ENCODE peak calls at places on chromosomes 3 and 15, in six cellular contexts. L is neural progenitor cell, G is lower leg skin, Y is A549, B is natural killer cell, H is H1. F is an unnamed sample.

GRCh38 chr15:78059110-78059839 is 18.2 kb downstream of the TBC1D2B start:
- DNase-seq in L (no peak), G (no peak), Y (no peak), B (no peak), H (no peak), F (no peak)

GRCh38 chr3:187242900-187243299 is 45.6 kb downstream of the RTP1 start:
- DNase-seq in L (no peak), G (no peak), Y (no peak), B (no peak), H (no peak), F (no peak)

GRCh38 chr3:57087361-57088092 is 27.1 kb downstream of the SPATA12 start:
- DNase-seq in L (no peak), G (no peak), Y (no peak), B (no peak), H (no peak), F (no peak)

GRCh38 chr15:101692799-101693198 is 31.5 kb downstream of the TARS3 start:
- DNase-seq in L (no peak), G (peak; percentile 23), Y (no peak), B (no peak), H (no peak), F (no peak)

GRCh38 chr3:148950806-148951205 is 40.5 kb upstream of the GYG1 start:
- DNase-seq in L (no peak), G (no peak), Y (peak; percentile 33), B (no peak), H (no peak), F (no peak)

GRCh38 chr3:125381314-125381713 is 6.2 kb upstream of the ZNF148 start:
- DNase-seq in L (no peak), G (no peak), Y (no peak), B (no peak), H (no peak), F (no peak)

GRCh38 chr3:59573911-59574310 is 524.1 kb upstream of the CFAP20DC start:
- DNase-seq in L (no peak), G (peak; percentile 70), Y (peak; percentile 22), B (no peak), H (no peak), F (no peak)

GRCh38 chr15:50148362-50148963 is 29.4 kb upstream of the ATP8B4 start:
- DNase-seq in L (peak; percentile 88), G (no peak), Y (peak; percentile 91), B (no peak), H (no peak), F (no peak)

GRCh38 chr3:169813757-169814517 is 1.2 kb upstream of the LRRC34 start:
- DNase-seq in L (peak; percentile 41), G (no peak), Y (peak; percentile 42), B (peak; percentile 45), H (peak; percentile 68), F (no peak)

GRCh38 chr15:33907326-33907725 is 61.0 kb upstream of the CHRM5 start:
- DNase-seq in L (no peak), G (no peak), Y (no peak), B (no peak), H (no peak), F (no peak)

GRCh38 chr3:183825380-183826161 is at the start of gene MAP6D1:
- DNase-seq in L (peak; percentile 90), G (no peak), Y (peak; percentile 52), B (peak; percentile 22), H (peak; percentile 85), F (peak; percentile 90)

GRCh38 chr3:187639912-187640822 is 30.0 kb downstream of the SST start:
- DNase-seq in L (no peak), G (no peak), Y (no peak), B (no peak), H (no peak), F (no peak)

GRCh38 chr3:104069114-104069513 is 1297.6 kb upstream of the ALCAM start:
- DNase-seq in L (no peak), G (no peak), Y (no peak), B (no peak), H (no peak), F (no peak)

GRCh38 chr3:17420668-17421067 is 321.8 kb downstream of the TBC1D5 start:
- DNase-seq in L (no peak), G (no peak), Y (peak; percentile 43), B (no peak), H (no peak), F (no peak)

GRCh38 chr15:56102401-56102800 is 109.0 kb upstream of the NEDD4 start:
- DNase-seq in L (no peak), G (no peak), Y (no peak), B (no peak), H (no peak), F (no peak)

GRCh38 chr3:14336414-14337285 is 65.8 kb upstream of the SLC6A6 start:
- DNase-seq in L (no peak), G (no peak), Y (no peak), B (no peak), H (no peak), F (no peak)

GRCh38 chr3:191275751-191276150 is 53.4 kb upstream of the CCDC50 start:
- DNase-seq in L (no peak), G (no peak), Y (no peak), B (no peak), H (no peak), F (no peak)

GRCh38 chr15:64634576-64635485 is 140.6 kb downstream of the RBPMS2 start:
- DNase-seq in L (peak; percentile 78), G (no peak), Y (peak; percentile 59), B (no peak), H (peak; percentile 50), F (no peak)

GRCh38 chr3:152556731-152557254 is 278.1 kb upstream of the P2RY1 start:
- DNase-seq in L (no peak), G (no peak), Y (peak; percentile 24), B (no peak), H (no peak), F (no peak)

GRCh38 chr3:54866221-54866620 is 61.6 kb downstream of the LRTM1 start:
- DNase-seq in L (no peak), G (no peak), Y (no peak), B (no peak), H (no peak), F (no peak)

GRCh38 chr3:42013652-42014442 is 51.9 kb upstream of the ULK4 start:
- DNase-seq in L (peak; percentile 66), G (no peak), Y (no peak), B (peak; percentile 48), H (peak; percentile 62), F (peak; percentile 84)

GRCh38 chr3:106827515-106828213 is 549.6 kb upstream of the CCDC54 start:
- DNase-seq in L (no peak), G (no peak), Y (no peak), B (no peak), H (no peak), F (no peak)

DNA sequence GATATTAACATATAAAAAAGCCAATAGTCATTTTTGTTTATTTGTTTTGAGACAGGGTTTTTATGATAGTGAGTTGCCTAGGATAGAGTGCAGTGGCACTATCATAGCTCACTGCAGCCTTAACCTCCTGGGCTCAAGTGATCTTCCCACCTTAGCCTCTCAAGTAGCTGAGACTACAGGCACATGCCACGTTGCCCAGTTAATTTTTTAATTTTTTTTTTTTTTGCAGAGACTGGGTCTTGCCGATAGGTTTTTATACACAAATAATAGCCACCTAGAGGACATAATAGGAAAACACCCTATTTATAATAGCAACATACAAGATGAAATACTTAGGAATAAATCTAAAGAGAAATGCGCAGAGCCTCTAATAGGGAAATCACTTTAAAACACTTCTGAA is 13.3 kb downstream of the EIF3J start:
- DNase-seq in L (no peak), G (no peak), Y (peak; percentile 52), B (no peak), H (no peak), F (no peak)
- TF ChIP-seq CTCF in L (peak; percentile 32), G (no peak), Y (peak; percentile 28), B (peak; percentile 40), H (no peak), F (peak; percentile 51)

GRCh38 chr15:60441323-60441722 is 37.6 kb downstream of the ICE2 start:
- DNase-seq in L (no peak), G (no peak), Y (no peak), B (no peak), H (no peak), F (no peak)

GRCh38 chr15:60442763-60443162 is 36.2 kb downstream of the ICE2 start:
- DNase-seq in L (no peak), G (no peak), Y (no peak), B (no peak), H (no peak), F (no peak)

GRCh38 chr15:60442031-60442665 is 36.8 kb downstream of the ICE2 start:
- DNase-seq in L (no peak), G (no peak), Y (no peak), B (no peak), H (no peak), F (no peak)

GRCh38 chr15:60448668-60449360 is 30.1 kb downstream of the ICE2 start:
- DNase-seq in L (no peak), G (no peak), Y (no peak), B (no peak), H (no peak), F (no peak)

DNA sequence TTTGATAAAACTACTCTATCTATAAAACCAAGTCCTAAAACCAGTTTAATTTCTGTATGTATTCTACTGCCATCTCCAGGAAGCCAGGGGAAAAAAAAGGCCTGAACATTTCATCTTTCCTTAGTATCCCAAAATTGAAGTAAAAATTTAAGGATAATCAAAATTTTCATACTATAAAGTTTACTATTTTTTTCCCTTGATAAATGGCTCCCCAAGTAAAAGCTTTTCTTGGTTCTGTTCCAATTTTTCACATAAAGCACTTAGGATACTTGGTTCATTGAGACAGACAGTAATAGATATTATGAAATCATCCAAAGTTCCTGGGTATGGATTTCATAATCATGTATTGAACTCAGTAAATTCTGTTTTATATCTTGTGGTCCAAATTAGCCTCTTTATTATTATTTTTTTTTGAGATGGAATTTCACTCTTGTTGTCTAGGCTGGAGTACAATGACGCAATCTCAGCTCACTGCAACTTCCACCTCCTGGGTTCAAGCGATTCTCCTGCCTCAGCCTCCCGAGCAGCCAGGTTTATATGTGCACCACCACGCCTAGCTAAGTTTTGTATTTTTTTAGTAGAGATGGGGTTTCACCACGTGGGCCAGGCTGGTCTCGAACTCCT is 34.5 kb downstream of the ICE2 start:
- DNase-seq in L (no peak), G (no peak), Y (peak; percentile 50), B (no peak), H (no peak), F (no peak)
- TF ChIP-seq CTCF in L (peak; percentile 46), G (no peak), Y (peak; percentile 92), B (peak; percentile 30), H (peak; percentile 1), F (peak; percentile 72)

DNA sequence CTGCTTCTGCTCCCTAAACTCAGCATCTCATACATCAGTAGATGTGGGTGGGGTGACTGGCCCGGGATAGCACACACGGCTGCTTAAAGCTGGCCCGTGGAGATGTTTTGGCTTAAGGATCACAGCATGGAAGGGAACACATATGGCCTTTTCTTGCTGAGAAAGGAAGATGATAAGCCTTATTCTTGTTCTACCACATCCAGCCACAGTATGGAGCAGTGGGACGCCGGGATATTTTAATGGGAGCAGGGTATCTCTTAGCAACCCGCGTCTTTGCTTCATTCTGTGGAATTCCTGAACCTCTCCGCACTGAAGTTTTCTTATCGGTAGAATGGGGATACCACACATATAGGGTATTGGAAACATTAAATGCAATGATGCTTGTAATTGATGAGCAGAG is 94.1 kb upstream of the PROK2 start:
- DNase-seq in L (peak; percentile 41), G (no peak), Y (no peak), B (no peak), H (peak; percentile 44), F (peak; percentile 56)
- TF ChIP-seq CTCF in L (peak; percentile 33), G (no peak), Y (no peak), B (no peak), H (peak; percentile 20), F (peak; percentile 29)

DNA sequence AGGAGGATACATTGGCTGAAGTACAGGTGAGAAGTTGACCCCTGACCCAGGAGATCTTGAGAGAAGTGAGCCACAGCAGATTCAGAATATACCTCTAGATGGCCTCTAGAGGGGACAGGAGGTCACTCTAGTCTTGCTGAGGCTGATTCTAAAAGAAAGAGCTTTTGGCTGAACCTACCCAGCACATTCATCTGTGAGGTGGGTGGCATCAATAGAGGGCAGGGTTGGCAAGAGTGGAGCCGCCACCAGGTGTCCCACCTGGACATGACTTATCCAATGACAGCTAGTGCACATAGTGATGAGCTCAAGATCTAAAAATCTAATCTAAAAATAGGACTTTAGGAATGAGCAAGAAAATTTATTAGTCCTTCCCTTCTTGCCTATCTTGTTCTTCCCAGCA is 51.6 kb downstream of the CYP19A1 start:
- DNase-seq in L (no peak), G (no peak), Y (peak; percentile 33), B (no peak), H (no peak), F (no peak)
- TF ChIP-seq CTCF in L (no peak), G (no peak), Y (no peak), B (no peak), H (peak; percentile 32), F (no peak)